ENCODE peak calls at places on chromosomes 3 and 15, in nine cellular contexts. O is A172; X is cardiac septum; Y is fibroblast of pulmonary artery; L is psoas muscle; T is left ventricle myocardium superior; F is GM20000; A is HS-27A; V is naive thymus-derived CD8-positive, alpha-beta T cell. K is an unnamed sample.

GRCh38 chr15:82854554-82854953 is 45.1 kb downstream of the WHAMM start:
- DNase-seq in O (no peak), X (no peak), Y (no peak), L (no peak), T (no peak), F (no peak), A (no peak), V (no peak), K (no peak)

GRCh38 chr3:116757310-116757709 is 47.7 kb downstream of the TUSC7 start:
- DNase-seq in O (no peak), X (no peak), Y (no peak), L (no peak), T (no peak), F (no peak), A (no peak), V (no peak), K (no peak)

GRCh38 chr3:133892546-133893231 is 3.0 kb downstream of the RAB6B start:
- DNase-seq in O (no peak), X (peak), Y (no peak), L (no peak), T (peak), F (no peak), A (no peak), V (no peak), K (no peak)

GRCh38 chr3:123294296-123294938 is 92.7 kb downstream of the SEC22A start:
- DNase-seq in O (no peak), X (peak), Y (no peak), L (peak), T (no peak), F (no peak), A (no peak), V (no peak), K (no peak)

GRCh38 chr15:66943456-66944095 is 121.8 kb upstream of the SMAD3 start:
- DNase-seq in O (no peak), X (no peak), Y (no peak), L (no peak), T (no peak), F (no peak), A (no peak), V (no peak), K (no peak)

GRCh38 chr3:171875923-171876412 is 32.8 kb downstream of the TMEM212 start:
- DNase-seq in O (peak), X (no peak), Y (peak), L (no peak), T (no peak), F (no peak), A (peak), V (no peak), K (no peak)

GRCh38 chr15:84099181-84099580 is 136.4 kb upstream of the GOLGA6L4 start:
- DNase-seq in O (peak), X (no peak), Y (peak), L (no peak), T (peak), F (peak), A (no peak), V (no peak), K (no peak)

GRCh38 chr15:85100186-85100937 is 118.7 kb downstream of the PDE8A start:
- DNase-seq in O (no peak), X (no peak), Y (no peak), L (no peak), T (no peak), F (no peak), A (no peak), V (no peak), K (no peak)

GRCh38 chr3:141469712-141470111 is 17.1 kb upstream of the RASA2 start:
- DNase-seq in O (no peak), X (no peak), Y (no peak), L (no peak), T (no peak), F (no peak), A (no peak), V (no peak), K (no peak)

GRCh38 chr3:71688121-71688520 is 37.1 kb downstream of the EIF4E3 start:
- DNase-seq in O (peak), X (no peak), Y (no peak), L (no peak), T (no peak), F (no peak), A (no peak), V (no peak), K (no peak)

GRCh38 chr15:72358532-72359180 is 17.2 kb downstream of the HEXA start:
- DNase-seq in O (peak), X (no peak), Y (peak), L (peak), T (peak), F (peak), A (no peak), V (no peak), K (no peak)

GRCh38 chr3:72018339-72018984 is 233.5 kb upstream of the PROK2 start:
- DNase-seq in O (no peak), X (no peak), Y (no peak), L (no peak), T (peak), F (no peak), A (no peak), V (no peak), K (no peak)

GRCh38 chr3:30473374-30474051 is 132.9 kb upstream of the TGFBR2 start:
- DNase-seq in O (no peak), X (no peak), Y (peak), L (peak), T (no peak), F (no peak), A (no peak), V (no peak), K (no peak)

GRCh38 chr15:98712845-98713584 is 64.7 kb downstream of the IGF1R start:
- DNase-seq in O (no peak), X (no peak), Y (no peak), L (no peak), T (no peak), F (no peak), A (no peak), V (no peak), K (no peak)

GRCh38 chr3:15486979-15487378 is 34.5 kb downstream of the COLQ start:
- DNase-seq in O (no peak), X (no peak), Y (no peak), L (no peak), T (no peak), F (no peak), A (no peak), V (no peak), K (no peak)

GRCh38 chr15:100385300-100385699 is 43.5 kb upstream of the ADAMTS17 start:
- DNase-seq in O (no peak), X (no peak), Y (no peak), L (no peak), T (no peak), F (no peak), A (no peak), V (no peak), K (no peak)

GRCh38 chr15:38650936-38651327 is 86.3 kb upstream of the RASGRP1 start:
- DNase-seq in O (no peak), X (no peak), Y (no peak), L (no peak), T (no peak), F (no peak), A (no peak), V (no peak), K (no peak)

GRCh38 chr3:148727242-148727641 is 29.5 kb downstream of the AGTR1 start:
- DNase-seq in O (peak), X (no peak), Y (no peak), L (no peak), T (no peak), F (peak), A (peak), V (no peak), K (no peak)

GRCh38 chr3:173755161-173755560 is 357.6 kb downstream of the NLGN1 start:
- DNase-seq in O (no peak), X (no peak), Y (no peak), L (no peak), T (no peak), F (no peak), A (no peak), V (no peak), K (no peak)

GRCh38 chr3:113495035-113495434 is 19.9 kb downstream of the SPICE1 start:
- DNase-seq in O (peak), X (no peak), Y (peak), L (no peak), T (no peak), F (peak), A (no peak), V (peak), K (no peak)

GRCh38 chr3:147712357-147712756 is 303.2 kb downstream of the ZIC1 start:
- DNase-seq in O (no peak), X (no peak), Y (no peak), L (no peak), T (peak), F (no peak), A (no peak), V (no peak), K (no peak)

GRCh38 chr3:178525180-178525704 is 11.0 kb upstream of the KCNMB2 start:
- DNase-seq in O (no peak), X (no peak), Y (no peak), L (no peak), T (no peak), F (no peak), A (no peak), V (no peak), K (no peak)

GRCh38 chr3:35965908-35966307 is 326.6 kb downstream of the ARPP21 start:
- DNase-seq in O (peak), X (no peak), Y (peak), L (no peak), T (no peak), F (peak), A (peak), V (no peak), K (no peak)

GRCh38 chr3:78496458-78496857 is 1271.3 kb downstream of the ROBO1 start:
- DNase-seq in O (no peak), X (no peak), Y (no peak), L (no peak), T (no peak), F (no peak), A (no peak), V (no peak), K (no peak)

GRCh38 chr3:40215015-40215414 is 94.5 kb upstream of the EIF1B start:
- DNase-seq in O (no peak), X (no peak), Y (no peak), L (no peak), T (no peak), F (no peak), A (no peak), V (no peak), K (no peak)

GRCh38 chr15:81106560-81106959 is 27.5 kb upstream of the CFAP161 start:
- DNase-seq in O (peak), X (no peak), Y (peak), L (no peak), T (no peak), F (peak), A (peak), V (peak), K (peak)

GRCh38 chr3:154131850-154132249 is 10.7 kb downstream of the ARHGEF26 start:
- DNase-seq in O (no peak), X (no peak), Y (no peak), L (no peak), T (no peak), F (no peak), A (no peak), V (no peak), K (no peak)

GRCh38 chr3:60935709-60936108 is 315.5 kb downstream of the FHIT start:
- DNase-seq in O (peak), X (no peak), Y (peak), L (no peak), T (no peak), F (no peak), A (peak), V (no peak), K (peak)

GRCh38 chr3:102718651-102719050 is 283.8 kb downstream of the ZPLD1 start:
- DNase-seq in O (no peak), X (no peak), Y (no peak), L (no peak), T (no peak), F (no peak), A (no peak), V (no peak), K (no peak)

GRCh38 chr15:89912674-89913396 is at the start of gene ARPIN:
- DNase-seq in O (no peak), X (no peak), Y (peak), L (peak), T (peak), F (no peak), A (no peak), V (no peak), K (no peak)

GRCh38 chr3:69370156-69370944 is 15.5 kb downstream of the FRMD4B start:
- DNase-seq in O (peak), X (peak), Y (no peak), L (peak), T (peak), F (no peak), A (peak), V (no peak), K (no peak)

GRCh38 chr3:23900744-23901143 is 16.0 kb downstream of the NKIRAS1 start:
- DNase-seq in O (no peak), X (no peak), Y (peak), L (no peak), T (no peak), F (no peak), A (no peak), V (no peak), K (no peak)

GRCh38 chr3:109852283-109852682 is 514.9 kb upstream of the DPPA4 start:
- DNase-seq in O (no peak), X (no peak), Y (no peak), L (no peak), T (no peak), F (no peak), A (no peak), V (no peak), K (no peak)

GRCh38 chr15:34757262-34757661 is 2.5 kb upstream of the GJD2 start:
- DNase-seq in O (no peak), X (no peak), Y (no peak), L (no peak), T (no peak), F (no peak), A (no peak), V (no peak), K (no peak)

GRCh38 chr15:52424856-52425431 is 103.7 kb downstream of the MYO5A start:
- DNase-seq in O (no peak), X (no peak), Y (no peak), L (no peak), T (no peak), F (no peak), A (no peak), V (no peak), K (no peak)

GRCh38 chr15:90519688-90520087 is 10.0 kb upstream of the CRTC3 start:
- DNase-seq in O (peak), X (no peak), Y (peak), L (no peak), T (no peak), F (no peak), A (no peak), V (no peak), K (peak)

GRCh38 chr15:56732135-56732880 is 1.0 kb downstream of the ZNF280D start:
- DNase-seq in O (peak), X (no peak), Y (peak), L (no peak), T (no peak), F (peak), A (peak), V (no peak), K (peak)

GRCh38 chr3:170641510-170642236 is 55.8 kb upstream of the SLC7A14 start:
- DNase-seq in O (no peak), X (no peak), Y (no peak), L (no peak), T (no peak), F (no peak), A (no peak), V (no peak), K (no peak)